ENCODE peak calls at places on chromosomes 12 and 14, in five cellular contexts. W is PC-3; L is ELR; R is neural crest cell; A is stimulated activated CD8-positive, alpha-beta memory T cell treated with anti-CD3 and anti-CD28 coated beads, Interleukin-7, amount 100 ng/mL, for 4 hours. Q is an unnamed sample.

GRCh38 chr14:33477752-33478151 is 473.1 kb downstream of the EGLN3 start:
- DNase-seq in W (no peak), R (no peak), A (no peak), L (no peak), Q (no peak)

GRCh38 chr12:105659355-105660075 is 329.0 kb downstream of the C12orf75 start:
- DNase-seq in L (no peak), R (no peak), A (no peak), W (peak), Q (no peak)

GRCh38 chr12:27814851-27815591 is 35.0 kb upstream of the MANSC4 start:
- DNase-seq in W (no peak), L (no peak), R (no peak), A (no peak), Q (no peak)

GRCh38 chr12:49094104-49094948 is at the start of gene DHH:
- DNase-seq in L (no peak), R (peak), A (no peak), W (peak), Q (peak)

GRCh38 chr12:75848961-75849360 is 182.6 kb downstream of the PHLDA1 start:
- DNase-seq in A (no peak), R (no peak), L (no peak), W (peak), Q (no peak)

GRCh38 chr12:45681469-45681868 is 48.0 kb upstream of the ARID2 start:
- DNase-seq in R (no peak), L (no peak), A (no peak), W (peak), Q (no peak)

GRCh38 chr12:30201301-30202160 is 417.8 kb upstream of the TMTC1 start:
- DNase-seq in A (no peak), L (no peak), W (no peak), R (no peak), Q (no peak)

GRCh38 chr14:96980835-96981234 is 183.7 kb downstream of the VRK1 start:
- DNase-seq in A (no peak), R (no peak), W (no peak), L (no peak), Q (no peak)

GRCh38 chr14:73795974-73796373 is 55.7 kb upstream of the PTGR2 start:
- DNase-seq in W (peak), A (no peak), L (peak), R (no peak), Q (peak)

GRCh38 chr12:124053855-124054254 is 80.8 kb downstream of the ZNF664 start:
- DNase-seq in L (peak), R (peak), W (peak), A (no peak), Q (peak)

GRCh38 chr14:104549536-104550339 is 29.8 kb upstream of the C14orf180 start:
- DNase-seq in A (no peak), L (no peak), R (no peak), W (no peak), Q (no peak)

GRCh38 chr12:1047898-1048660 is 57.1 kb downstream of the ERC1 start:
- DNase-seq in W (no peak), L (no peak), R (no peak), A (no peak), Q (no peak)

GRCh38 chr14:71300474-71301359 is 393.5 kb downstream of the PCNX1 start:
- DNase-seq in L (peak), W (peak), A (no peak), R (no peak), Q (no peak)

GRCh38 chr14:100979780-100980179 is 76.3 kb upstream of the RTL1 start:
- DNase-seq in W (peak), A (no peak), R (no peak), L (peak), Q (peak)

GRCh38 chr14:68938515-68939423 is 40.3 kb downstream of the ACTN1 start:
- DNase-seq in R (no peak), L (no peak), A (no peak), W (no peak), Q (no peak)

GRCh38 chr12:11941601-11942360 is 129.0 kb upstream of the BCL2L14 start:
- DNase-seq in L (peak), R (no peak), W (peak), A (no peak), Q (peak)

GRCh38 chr12:128057586-128057985 is 209.4 kb upstream of the TMEM132C start:
- DNase-seq in A (no peak), R (no peak), L (no peak), W (no peak), Q (no peak)

GRCh38 chr14:52792097-52792415 is 649 bp upstream of the GNPNAT1 start:
- DNase-seq in L (no peak), R (no peak), W (no peak), A (no peak), Q (no peak)

GRCh38 chr12:11227373-11227772 is 40.6 kb upstream of the TAS2R42 start:
- DNase-seq in A (no peak), R (no peak), W (no peak), L (no peak), Q (no peak)

GRCh38 chr14:92759300-92759678 is 10.9 kb upstream of the LGMN start:
- DNase-seq in R (no peak), L (peak), A (no peak), W (peak), Q (peak)

GRCh38 chr14:27528328-27528727 is 930.5 kb upstream of the NOVA1 start:
- DNase-seq in A (no peak), W (peak), L (peak), R (no peak), Q (no peak)

GRCh38 chr12:68236421-68237059 is 10.9 kb upstream of the IL26 start:
- DNase-seq in W (peak), L (peak), R (no peak), A (peak), Q (peak)

GRCh38 chr12:79959484-79959883 is 24.6 kb upstream of the PPP1R12A start:
- DNase-seq in A (no peak), W (no peak), R (no peak), L (no peak), Q (no peak)

GRCh38 chr14:21917699-21918436 is 244.2 kb upstream of the OR4E1 start:
- DNase-seq in R (peak), L (peak), W (peak), A (no peak), Q (peak)

GRCh38 chr14:79570648-79571047 is 640.7 kb downstream of the DIO2 start:
- DNase-seq in R (no peak), L (no peak), W (no peak), A (no peak), Q (no peak)

GRCh38 chr14:59148334-59148900 is 40.0 kb upstream of the DAAM1 start:
- DNase-seq in W (no peak), A (no peak), L (no peak), R (no peak), Q (no peak)

GRCh38 chr12:126772171-126772864 is 1494.7 kb upstream of the TMEM132C start:
- DNase-seq in W (peak), R (no peak), A (peak), L (peak), Q (peak)

GRCh38 chr12:67531051-67531450 is 117.5 kb upstream of the DYRK2 start:
- DNase-seq in R (no peak), A (no peak), L (peak), W (peak), Q (no peak)

GRCh38 chr12:113747048-113747447 is 219.1 kb downstream of the RBM19 start:
- DNase-seq in A (no peak), W (no peak), R (no peak), L (no peak), Q (no peak)

GRCh38 chr14:28766505-28767238 is at the start of gene FOXG1:
- DNase-seq in R (no peak), L (peak), A (no peak), W (no peak), Q (no peak)

GRCh38 chr12:94603434-94604068 is 46.8 kb downstream of the TMCC3 start:
- DNase-seq in A (peak), R (no peak), W (peak), L (peak), Q (no peak)

GRCh38 chr12:105864316-105864715 is 274.4 kb downstream of the NUAK1 start:
- DNase-seq in L (no peak), W (no peak), R (no peak), A (no peak), Q (no peak)

GRCh38 chr14:105737504-105738246 is 211.3 kb downstream of the TMEM121 start:
- DNase-seq in R (no peak), L (no peak), W (no peak), A (no peak), Q (no peak)

GRCh38 chr12:70366581-70367267 is 634 bp downstream of the KCNMB4 start:
- DNase-seq in L (peak), W (peak), A (peak), R (peak), Q (peak)

GRCh38 chr12:63916561-63917476 is 72.3 kb downstream of the SRGAP1 start:
- DNase-seq in A (no peak), L (peak), R (no peak), W (peak), Q (peak)

GRCh38 chr12:19186722-19187661 is 57.5 kb downstream of the PLEKHA5 start:
- DNase-seq in W (peak), L (peak), R (no peak), A (no peak), Q (peak)

Q was measured in EL.